ENCODE peak calls at places on chromosomes 1 and 21, in seven cellular contexts. B is fibroblast of villous mesenchyme, Z is heart left ventricle, G is left ventricle myocardium inferior, U is stomach, V is A549, S is epithelial cell of esophagus. I is an unnamed sample.

GRCh38 chr1:52072291-52072690 is 16.2 kb downstream of the BTF3L4 start:
- DNase-seq in B (no peak), S (no peak), Z (no peak), U (no peak), G (no peak), V (no peak), I (no peak)

GRCh38 chr1:183493540-183494245 is 21.4 kb downstream of the SMG7 start:
- DNase-seq in U (no peak), Z (no peak), V (no peak), S (peak; percentile 14), B (peak; percentile 13), G (no peak), I (peak; percentile 41)

GRCh38 chr1:192986110-192986747 is 72.9 kb downstream of the UCHL5 start:
- DNase-seq in G (no peak), Z (no peak), B (no peak), U (no peak), V (no peak), S (peak; percentile 73), I (no peak)

GRCh38 chr1:151266821-151267220 is 12.3 kb downstream of the PSMD4 start:
- DNase-seq in V (no peak), S (no peak), B (no peak), U (no peak), G (no peak), Z (no peak), I (no peak)

GRCh38 chr1:82604524-82604923 is 803.8 kb downstream of the ADGRL2 start:
- DNase-seq in G (no peak), Z (no peak), U (no peak), V (no peak), S (peak; percentile 6), B (no peak), I (no peak)

GRCh38 chr1:107277022-107277421 is 136.2 kb downstream of the NTNG1 start:
- DNase-seq in V (no peak), U (peak; percentile 25), G (no peak), B (peak; percentile 31), S (peak; percentile 64), Z (no peak), I (peak; percentile 72)

GRCh38 chr1:114620419-114620818 is 39.0 kb upstream of the BCAS2 start:
- DNase-seq in G (no peak), U (no peak), Z (no peak), V (no peak), B (no peak), S (peak; percentile 47), I (peak; percentile 2)

GRCh38 chr1:154730251-154730650 is 122.3 kb upstream of the ADAR start:
- DNase-seq in G (no peak), V (peak; percentile 63), B (peak; percentile 10), S (peak; percentile 80), U (no peak), Z (no peak), I (peak; percentile 60)

GRCh38 chr1:24555591-24556413 is at the start of gene NCMAP:
- DNase-seq in U (peak; percentile 88), V (no peak), Z (no peak), S (peak; percentile 15), G (peak; percentile 24), B (no peak), I (no peak)

GRCh38 chr21:38660333-38661295 is 145.1 kb upstream of the ETS2 start:
- DNase-seq in B (no peak), V (no peak), G (peak; percentile 20), U (no peak), S (peak; percentile 23), Z (peak; percentile 37), I (no peak)

GRCh38 chr1:159211331-159212136 is 6.9 kb downstream of the ACKR1 start:
- DNase-seq in U (peak; percentile 45), S (peak; percentile 45), V (no peak), Z (no peak), G (no peak), B (peak; percentile 10), I (peak; percentile 39)

GRCh38 chr1:116945996-116946395 is 36.3 kb downstream of the PTGFRN start:
- DNase-seq in V (no peak), Z (no peak), G (no peak), S (no peak), B (no peak), U (no peak), I (no peak)

GRCh38 chr1:29962356-29962755 is 726.0 kb downstream of the PTPRU start:
- DNase-seq in Z (no peak), V (no peak), S (no peak), U (no peak), B (no peak), G (no peak), I (no peak)

GRCh38 chr1:161816201-161816600 is 50.1 kb downstream of the ATF6 start:
- DNase-seq in U (no peak), V (no peak), Z (no peak), G (no peak), B (peak; percentile 92), S (no peak), I (peak; percentile 90)

GRCh38 chr1:87329756-87330200 is 1.1 kb downstream of the LMO4 start:
- DNase-seq in G (no peak), S (peak; percentile 16), V (no peak), Z (no peak), U (no peak), B (peak; percentile 41), I (peak; percentile 35)

GRCh38 chr1:89611721-89612120 is 21.2 kb upstream of the LRRC8C start:
- DNase-seq in S (no peak), Z (no peak), G (no peak), V (no peak), U (no peak), B (no peak), I (no peak)

GRCh38 chr1:228109962-228110488 is 926 bp upstream of the MRPL55 start:
- DNase-seq in B (peak; percentile 78), Z (no peak), S (no peak), V (no peak), U (no peak), G (no peak), I (peak; percentile 23)

GRCh38 chr1:228108742-228109072 is 392 bp downstream of the MRPL55 start:
- DNase-seq in Z (no peak), G (no peak), V (no peak), S (no peak), B (no peak), U (no peak), I (no peak)

GRCh38 chr1:228110536-228110935 is 1.4 kb upstream of the MRPL55 start:
- DNase-seq in U (no peak), V (no peak), B (no peak), S (no peak), Z (no peak), G (no peak), I (no peak)

GRCh38 chr1:228108055-228108690 is 926 bp downstream of the MRPL55 start:
- DNase-seq in U (no peak), S (no peak), B (no peak), Z (no peak), G (no peak), V (no peak), I (no peak)

DNA sequence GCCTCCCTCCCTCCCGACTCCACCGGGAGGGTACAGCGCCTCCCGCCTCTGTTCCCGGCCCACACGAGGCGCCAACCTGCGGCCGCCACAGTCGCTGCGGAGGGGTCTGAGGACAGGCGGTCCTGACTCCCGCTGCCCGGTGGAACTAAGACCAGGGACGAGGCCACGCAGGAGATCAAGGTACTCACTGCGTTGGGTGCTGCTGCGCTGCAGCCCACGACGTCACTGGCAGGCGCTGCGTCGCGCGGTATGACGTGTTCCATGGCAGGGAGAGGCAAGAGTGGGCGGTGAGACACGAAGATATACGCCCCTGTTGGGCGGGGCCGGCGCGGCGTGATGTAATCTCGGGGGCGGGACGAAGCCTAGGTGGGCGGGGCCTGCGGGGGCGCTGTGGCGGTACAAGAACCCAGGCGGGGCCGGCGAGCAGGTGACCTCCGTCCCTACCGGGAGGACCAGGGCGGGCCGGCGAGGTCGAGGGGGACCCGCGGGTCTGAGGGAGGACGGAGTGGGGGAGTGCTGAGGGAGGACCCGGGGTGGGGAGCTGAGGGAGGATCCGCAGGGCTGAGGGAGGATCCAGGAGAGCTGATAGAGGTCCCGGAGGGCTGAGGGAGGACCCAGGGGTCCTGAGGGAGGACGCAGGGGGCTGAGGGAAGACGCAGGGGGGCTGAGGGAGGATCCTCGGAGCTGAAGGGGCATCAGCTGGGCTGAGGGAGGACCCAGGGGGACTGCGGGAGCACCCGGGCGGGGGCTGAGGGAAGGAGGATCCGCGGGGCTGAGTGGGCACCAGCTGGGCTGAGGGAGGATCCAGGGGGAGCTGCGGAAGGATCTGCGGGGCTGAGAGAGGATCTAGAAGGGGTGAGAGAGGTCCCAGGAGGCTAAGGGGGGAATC is at the start of gene MRPL55:
- DNase-seq in S (peak; percentile 97), U (peak; percentile 99), B (peak; percentile 97), G (peak; percentile 97), V (peak; percentile 86), Z (peak; percentile 97), I (peak; percentile 96)
- TF ChIP-seq CTCF in S (no peak), U (no peak), B (no peak), G (peak; percentile 28), V (peak; percentile 12), Z (no peak), I (no peak)

GRCh38 chr1:101115112-101115511 is 89.5 kb upstream of the DPH5 start:
- DNase-seq in B (no peak), Z (no peak), U (no peak), S (no peak), V (no peak), G (no peak), I (no peak)
- H3K4me3 ChIP-seq in B (no peak overlapping the region), Z (no peak overlapping the region), U (no peak overlapping the region), S (no peak overlapping the region), V (no peak overlapping the region), G (no peak overlapping the region), I (no peak overlapping the region)

GRCh38 chr1:226223786-226224244 is 351 bp downstream of the MIXL1 start:
- DNase-seq in S (peak; percentile 35), V (no peak), Z (no peak), U (peak; percentile 50), G (no peak), B (peak; percentile 8), I (peak; percentile 14)
- TF ChIP-seq CTCF in S (no peak), V (peak; percentile 50), Z (no peak), U (no peak), G (no peak), B (no peak), I (no peak)

GRCh38 chr1:14600405-14601150 is 2.1 kb downstream of the KAZN start:
- DNase-seq in U (no peak), S (no peak), V (no peak), B (no peak), G (no peak), Z (no peak), I (no peak)

GRCh38 chr1:14599173-14599754 is 779 bp downstream of the KAZN start:
- DNase-seq in U (no peak), B (no peak), V (no peak), G (no peak), Z (no peak), S (no peak), I (no peak)

GRCh38 chr1:14598007-14598497 is 433 bp upstream of the KAZN start:
- DNase-seq in U (no peak), G (no peak), Z (no peak), S (no peak), B (no peak), V (no peak), I (no peak)

GRCh38 chr1:14598498-14599172 is at the start of gene KAZN:
- DNase-seq in U (no peak), Z (no peak), V (no peak), B (no peak), G (peak; percentile 27), S (no peak), I (no peak)

GRCh38 chr1:14599787-14600186 is 1.3 kb downstream of the KAZN start:
- DNase-seq in V (no peak), Z (no peak), B (no peak), S (no peak), U (no peak), G (no peak), I (no peak)
- H3K4me3 ChIP-seq in V (no peak overlapping the region), Z (peak overlapping the region; percentile 53), B (no peak overlapping the region), S (no peak overlapping the region), U (peak overlapping the region; percentile 46), G (peak overlapping the region; percentile 61), I (no peak overlapping the region)